ENCODE peak calls at places on chromosomes 5 and 9, in four cellular contexts. V is A172; J is activated naive CD8-positive, alpha-beta T cell treated with anti-CD3 and anti-CD28 coated beads, Interleukin-2, amount 10 ng/mL, durations not matched to agents 7 days and 5 days; Z is T-cell. M is an unnamed sample.
A peak's percentile ranks its signal among the peaks of the same experiment; 100 is the strongest.

GRCh38 chr5:162721125-162721524 is 653.6 kb downstream of the GABRG2 start:
- DNase-seq in V (no peak), J (no peak), Z (no peak), M (no peak)

GRCh38 chr9:135053133-135053532 is 34.3 kb upstream of the OLFM1 start:
- DNase-seq in V (no peak), J (no peak), Z (no peak), M (no peak)

GRCh38 chr9:118618091-118618490 is 751.1 kb downstream of the BRINP1 start:
- DNase-seq in V (peak; percentile 23), J (no peak), Z (no peak), M (no peak)

GRCh38 chr5:16857635-16858034 is 78.5 kb downstream of the MYO10 start:
- DNase-seq in V (no peak), J (no peak), Z (no peak), M (no peak)

GRCh38 chr5:83026930-83027687 is 50.1 kb downstream of the TMEM167A start:
- DNase-seq in V (no peak), J (no peak), Z (no peak), M (no peak)

GRCh38 chr5:126508962-126509279 is 85.7 kb downstream of the GRAMD2B start:
- DNase-seq in V (peak; percentile 62), J (no peak), Z (no peak), M (no peak)

GRCh38 chr5:151248651-151249050 is 4.3 kb upstream of the GM2A start:
- DNase-seq in V (no peak), J (no peak), Z (no peak), M (no peak)

GRCh38 chr5:146345578-146346366 is 7.1 kb downstream of the POU4F3 start:
- DNase-seq in V (no peak), J (no peak), Z (no peak), M (peak; percentile 55)

GRCh38 chr9:132752877-132753592 is 82.8 kb downstream of the GTF3C4 start:
- DNase-seq in V (peak; percentile 35), J (no peak), Z (no peak), M (no peak)

M was measured in glutamatergic neuron.